ENCODE peak calls at places on chromosomes 11 and 22, in four cellular contexts. One of them, this sample, is unnamed.
A peak's percentile ranks its signal among the peaks of the same experiment; 100 is the strongest.

GRCh38 chr11:134711563-134711962 is 299.5 kb upstream of the B3GAT1 start:
- DNase-seq in D341Med: no peak
- DNase-seq in CD4-positive, CD25-positive, alpha-beta regulatory T cell: no peak
- DNase-seq in NCI-H748 treated with DMSO at 0.1 percent for 48 hours: no peak
- DNase-seq in this sample: no peak

GRCh38 chr22:27879923-27880322 is 39.1 kb downstream of the PITPNB start:
- DNase-seq in NCI-H748 treated with DMSO at 0.1 percent for 48 hours: no peak
- DNase-seq in CD4-positive, CD25-positive, alpha-beta regulatory T cell: no peak
- DNase-seq in D341Med: peak; percentile 52
- DNase-seq in this sample: peak; percentile 20

GRCh38 chr11:6298605-6299004 is 21.7 kb downstream of the CAVIN3 start:
- DNase-seq in NCI-H748 treated with DMSO at 0.1 percent for 48 hours: no peak
- DNase-seq in D341Med: peak; percentile 40
- DNase-seq in CD4-positive, CD25-positive, alpha-beta regulatory T cell: no peak
- DNase-seq in this sample: peak; percentile 23

GRCh38 chr11:114132944-114133394 is 73.5 kb downstream of the ZBTB16 start:
- DNase-seq in D341Med: no peak
- DNase-seq in CD4-positive, CD25-positive, alpha-beta regulatory T cell: no peak
- DNase-seq in NCI-H748 treated with DMSO at 0.1 percent for 48 hours: no peak
- DNase-seq in this sample: no peak

GRCh38 chr22:25159028-25159427 is 40.6 kb upstream of the CRYBB3 start:
- DNase-seq in NCI-H748 treated with DMSO at 0.1 percent for 48 hours: no peak
- DNase-seq in D341Med: no peak
- DNase-seq in CD4-positive, CD25-positive, alpha-beta regulatory T cell: no peak
- DNase-seq in this sample: no peak

GRCh38 chr22:48720662-48721393 is 1106.8 kb downstream of the BRD1 start:
- DNase-seq in D341Med: no peak
- DNase-seq in CD4-positive, CD25-positive, alpha-beta regulatory T cell: no peak
- DNase-seq in NCI-H748 treated with DMSO at 0.1 percent for 48 hours: no peak
- DNase-seq in this sample: no peak

GRCh38 chr11:61390161-61390560 is 2.2 kb upstream of the TMEM216 start:
- DNase-seq in D341Med: no peak
- DNase-seq in NCI-H748 treated with DMSO at 0.1 percent for 48 hours: no peak
- DNase-seq in CD4-positive, CD25-positive, alpha-beta regulatory T cell: no peak
- DNase-seq in this sample: no peak

GRCh38 chr22:22941831-22942510 is 54.4 kb downstream of the IGLL5 start:
- DNase-seq in CD4-positive, CD25-positive, alpha-beta regulatory T cell: no peak
- DNase-seq in D341Med: peak; percentile 11
- DNase-seq in NCI-H748 treated with DMSO at 0.1 percent for 48 hours: no peak
- DNase-seq in this sample: no peak

GRCh38 chr22:44942056-44942455 is 67.7 kb downstream of the PHF21B start:
- DNase-seq in NCI-H748 treated with DMSO at 0.1 percent for 48 hours: no peak
- DNase-seq in CD4-positive, CD25-positive, alpha-beta regulatory T cell: no peak
- DNase-seq in D341Med: no peak
- DNase-seq in this sample: no peak

GRCh38 chr11:69200331-69201047 is 44.8 kb downstream of the SMIM38 start:
- DNase-seq in NCI-H748 treated with DMSO at 0.1 percent for 48 hours: no peak
- DNase-seq in CD4-positive, CD25-positive, alpha-beta regulatory T cell: no peak
- DNase-seq in D341Med: no peak
- DNase-seq in this sample: no peak

GRCh38 chr11:57263351-57263750 is 26.3 kb upstream of the APLNR start:
- DNase-seq in NCI-H748 treated with DMSO at 0.1 percent for 48 hours: no peak
- DNase-seq in D341Med: no peak
- DNase-seq in CD4-positive, CD25-positive, alpha-beta regulatory T cell: no peak
- DNase-seq in this sample: no peak

GRCh38 chr11:561148-562003 is 606 bp downstream of the RASSF7 start:
- DNase-seq in D341Med: no peak
- DNase-seq in CD4-positive, CD25-positive, alpha-beta regulatory T cell: no peak
- DNase-seq in NCI-H748 treated with DMSO at 0.1 percent for 48 hours: no peak
- DNase-seq in this sample: no peak

GRCh38 chr11:84719935-84720577 is 907.1 kb downstream of the DLG2 start:
- DNase-seq in D341Med: no peak
- DNase-seq in NCI-H748 treated with DMSO at 0.1 percent for 48 hours: no peak
- DNase-seq in CD4-positive, CD25-positive, alpha-beta regulatory T cell: no peak
- DNase-seq in this sample: no peak

GRCh38 chr11:133988686-133989410 is 32.1 kb upstream of the IGSF9B start:
- DNase-seq in CD4-positive, CD25-positive, alpha-beta regulatory T cell: no peak
- DNase-seq in D341Med: no peak
- DNase-seq in NCI-H748 treated with DMSO at 0.1 percent for 48 hours: no peak
- DNase-seq in this sample: no peak

GRCh38 chr11:128324051-128324481 is 263.3 kb downstream of the ETS1 start:
- DNase-seq in CD4-positive, CD25-positive, alpha-beta regulatory T cell: no peak
- DNase-seq in D341Med: no peak
- DNase-seq in NCI-H748 treated with DMSO at 0.1 percent for 48 hours: no peak
- DNase-seq in this sample: no peak

GRCh38 chr11:61955031-61955415 is 4.9 kb downstream of the BEST1 start:
- DNase-seq in D341Med: peak; percentile 25
- DNase-seq in NCI-H748 treated with DMSO at 0.1 percent for 48 hours: no peak
- DNase-seq in CD4-positive, CD25-positive, alpha-beta regulatory T cell: no peak
- DNase-seq in this sample: no peak

GRCh38 chr11:120749389-120749788 is 237.8 kb downstream of the GRIK4 start:
- DNase-seq in D341Med: no peak
- DNase-seq in NCI-H748 treated with DMSO at 0.1 percent for 48 hours: no peak
- DNase-seq in CD4-positive, CD25-positive, alpha-beta regulatory T cell: no peak
- DNase-seq in this sample: no peak

GRCh38 chr11:62934496-62934785 is 13.3 kb upstream of the CHRM1 start:
- DNase-seq in CD4-positive, CD25-positive, alpha-beta regulatory T cell: no peak
- DNase-seq in NCI-H748 treated with DMSO at 0.1 percent for 48 hours: no peak
- DNase-seq in D341Med: no peak
- DNase-seq in this sample: no peak

GRCh38 chr22:32745251-32745995 is 56.1 kb upstream of the TIMP3 start:
- DNase-seq in CD4-positive, CD25-positive, alpha-beta regulatory T cell: no peak
- DNase-seq in D341Med: no peak
- DNase-seq in NCI-H748 treated with DMSO at 0.1 percent for 48 hours: no peak
- DNase-seq in this sample: no peak

GRCh38 chr22:37844904-37845334 is 785 bp upstream of the ANKRD54 start:
- DNase-seq in NCI-H748 treated with DMSO at 0.1 percent for 48 hours: no peak
- DNase-seq in CD4-positive, CD25-positive, alpha-beta regulatory T cell: no peak
- DNase-seq in D341Med: no peak
- DNase-seq in this sample: no peak

GRCh38 chr22:21443735-21444421 is 23.3 kb upstream of the TMEM191C start:
- DNase-seq in NCI-H748 treated with DMSO at 0.1 percent for 48 hours: no peak
- DNase-seq in CD4-positive, CD25-positive, alpha-beta regulatory T cell: no peak
- DNase-seq in D341Med: no peak
- DNase-seq in this sample: no peak

GRCh38 chr11:45803981-45804805 is 756 bp upstream of the SLC35C1 start:
- DNase-seq in D341Med: peak; percentile 82
- DNase-seq in NCI-H748 treated with DMSO at 0.1 percent for 48 hours: peak; percentile 32
- DNase-seq in CD4-positive, CD25-positive, alpha-beta regulatory T cell: peak; percentile 56
- DNase-seq in this sample: no peak

GRCh38 chr11:96620464-96621044 is 230.7 kb downstream of the JRKL start:
- DNase-seq in D341Med: no peak
- DNase-seq in NCI-H748 treated with DMSO at 0.1 percent for 48 hours: no peak
- DNase-seq in CD4-positive, CD25-positive, alpha-beta regulatory T cell: no peak
- DNase-seq in this sample: no peak

GRCh38 chr22:46846832-46847355 is 84.4 kb downstream of the TBC1D22A start:
- DNase-seq in D341Med: peak; percentile 22
- DNase-seq in NCI-H748 treated with DMSO at 0.1 percent for 48 hours: no peak
- DNase-seq in CD4-positive, CD25-positive, alpha-beta regulatory T cell: no peak
- DNase-seq in this sample: no peak

GRCh38 chr22:34105461-34106062 is 185.3 kb upstream of the LARGE1 start:
- DNase-seq in CD4-positive, CD25-positive, alpha-beta regulatory T cell: no peak
- DNase-seq in NCI-H748 treated with DMSO at 0.1 percent for 48 hours: peak; percentile 0
- DNase-seq in D341Med: peak; percentile 65
- DNase-seq in this sample: peak; percentile 20

GRCh38 chr11:44304091-44305084 is 5.6 kb downstream of the ALX4 start:
- DNase-seq in D341Med: peak; percentile 80
- DNase-seq in CD4-positive, CD25-positive, alpha-beta regulatory T cell: no peak
- DNase-seq in NCI-H748 treated with DMSO at 0.1 percent for 48 hours: no peak
- DNase-seq in this sample: no peak

GRCh38 chr22:38927033-38927789 is 30.2 kb upstream of the APOBEC3A start:
- DNase-seq in CD4-positive, CD25-positive, alpha-beta regulatory T cell: no peak
- DNase-seq in NCI-H748 treated with DMSO at 0.1 percent for 48 hours: no peak
- DNase-seq in D341Med: peak; percentile 92
- DNase-seq in this sample: no peak

GRCh38 chr22:43263645-43264514 is 76.9 kb upstream of the TTLL12 start:
- DNase-seq in NCI-H748 treated with DMSO at 0.1 percent for 48 hours: peak; percentile 63
- DNase-seq in CD4-positive, CD25-positive, alpha-beta regulatory T cell: peak; percentile 59
- DNase-seq in D341Med: no peak
- DNase-seq in this sample: peak; percentile 98

GRCh38 chr11:5753943-5754342 is at the start of gene OR52N4:
- DNase-seq in D341Med: no peak
- DNase-seq in NCI-H748 treated with DMSO at 0.1 percent for 48 hours: no peak
- DNase-seq in CD4-positive, CD25-positive, alpha-beta regulatory T cell: no peak
- DNase-seq in this sample: no peak

GRCh38 chr11:78961938-78962701 is 387.5 kb upstream of the NARS2 start:
- DNase-seq in D341Med: no peak
- DNase-seq in NCI-H748 treated with DMSO at 0.1 percent for 48 hours: peak; percentile 71
- DNase-seq in CD4-positive, CD25-positive, alpha-beta regulatory T cell: no peak
- DNase-seq in this sample: no peak

GRCh38 chr11:130051077-130051476 is 18.6 kb upstream of the APLP2 start:
- DNase-seq in CD4-positive, CD25-positive, alpha-beta regulatory T cell: no peak
- DNase-seq in NCI-H748 treated with DMSO at 0.1 percent for 48 hours: no peak
- DNase-seq in D341Med: no peak
- DNase-seq in this sample: no peak

GRCh38 chr22:46136539-46137217 is 13.6 kb upstream of the PPARA start:
- DNase-seq in CD4-positive, CD25-positive, alpha-beta regulatory T cell: no peak
- DNase-seq in NCI-H748 treated with DMSO at 0.1 percent for 48 hours: no peak
- DNase-seq in D341Med: no peak
- DNase-seq in this sample: no peak

GRCh38 chr11:69808708-69809107 is 10.5 kb downstream of the FGF3 start:
- DNase-seq in NCI-H748 treated with DMSO at 0.1 percent for 48 hours: no peak
- DNase-seq in CD4-positive, CD25-positive, alpha-beta regulatory T cell: no peak
- DNase-seq in D341Med: no peak
- DNase-seq in this sample: no peak

GRCh38 chr11:27926981-27927481 is 180.9 kb downstream of the KIF18A start:
- DNase-seq in D341Med: peak; percentile 62
- DNase-seq in NCI-H748 treated with DMSO at 0.1 percent for 48 hours: no peak
- DNase-seq in CD4-positive, CD25-positive, alpha-beta regulatory T cell: no peak
- DNase-seq in this sample: no peak

GRCh38 chr22:38056969-38057841 is at the start of gene PICK1:
- DNase-seq in D341Med: peak; percentile 96
- DNase-seq in CD4-positive, CD25-positive, alpha-beta regulatory T cell: peak; percentile 83
- DNase-seq in NCI-H748 treated with DMSO at 0.1 percent for 48 hours: peak; percentile 69
- DNase-seq in this sample: peak; percentile 54

GRCh38 chr11:118606844-118607228 is 579 bp upstream of the PHLDB1 start:
- DNase-seq in NCI-H748 treated with DMSO at 0.1 percent for 48 hours: no peak
- DNase-seq in D341Med: no peak
- DNase-seq in CD4-positive, CD25-positive, alpha-beta regulatory T cell: no peak
- DNase-seq in this sample: no peak

GRCh38 chr11:111634981-111635705 is 32.9 kb downstream of the SIK2 start:
- DNase-seq in NCI-H748 treated with DMSO at 0.1 percent for 48 hours: no peak
- DNase-seq in D341Med: no peak
- DNase-seq in CD4-positive, CD25-positive, alpha-beta regulatory T cell: no peak
- DNase-seq in this sample: no peak

GRCh38 chr11:95325777-95326258 is 94.8 kb upstream of the SESN3 start:
- DNase-seq in NCI-H748 treated with DMSO at 0.1 percent for 48 hours: no peak
- DNase-seq in D341Med: no peak
- DNase-seq in CD4-positive, CD25-positive, alpha-beta regulatory T cell: no peak
- DNase-seq in this sample: no peak

GRCh38 chr22:19886605-19887250 is 32.1 kb upstream of the GNB1L start:
- DNase-seq in NCI-H748 treated with DMSO at 0.1 percent for 48 hours: no peak
- DNase-seq in D341Med: no peak
- DNase-seq in CD4-positive, CD25-positive, alpha-beta regulatory T cell: peak; percentile 57
- DNase-seq in this sample: peak; percentile 83

This sample was measured in Jurkat, Clone E6-1.